ENCODE peak calls at places on chromosomes 16 and 17, in seven cellular contexts. S is hypothalamus; W is activated T-helper 1 cell treated with Interleukin-2 at 50 U/mL for 16 hours; Q is stimulated activated effector memory CD8-positive, alpha-beta T cell treated with anti-CD3 and anti-CD28 coated beads, Interleukin-12 subunit alpha, Interleukin-12 subunit beta, amount 100 ng/mL, for 72 hours; X is K562; E is amygdala; B is stimulated activated CD4-positive, alpha-beta T cell treated with anti-CD3 and anti-CD28 coated beads, Interleukin-15, amount 100 ng/mL, for 48 hours. U is an unnamed sample.

GRCh38 chr17:4143563-4144410 is 790 bp downstream of the CYB5D2 start:
- DNase-seq in X (peak; percentile 92), W (peak; percentile 87), S (peak; percentile 73), B (peak; percentile 83), Q (peak; percentile 78), E (peak; percentile 87), U (peak; percentile 89)

GRCh38 chr17:77326636-77327035 is 185.9 kb downstream of the SEC14L1 start:
- DNase-seq in X (no peak), B (no peak), E (no peak), Q (no peak), S (no peak), W (no peak), U (no peak)

GRCh38 chr17:73610331-73610911 is 33.8 kb downstream of the SDK2 start:
- DNase-seq in Q (no peak), E (no peak), B (no peak), X (no peak), W (no peak), S (no peak), U (no peak)

GRCh38 chr16:47309581-47310312 is 151.1 kb downstream of the ITFG1 start:
- DNase-seq in Q (no peak), W (no peak), E (no peak), X (no peak), S (no peak), B (no peak), U (no peak)

GRCh38 chr17:72253597-72253996 is 132.8 kb downstream of the SOX9 start:
- DNase-seq in B (no peak), Q (no peak), W (no peak), E (no peak), X (no peak), S (no peak), U (no peak)

GRCh38 chr16:76071690-76072089 is 205.5 kb upstream of the CNTNAP4 start:
- DNase-seq in Q (no peak), W (no peak), X (no peak), E (no peak), S (no peak), B (no peak), U (no peak)

GRCh38 chr16:66649636-66650205 is 45.2 kb downstream of the CMTM3 start:
- DNase-seq in Q (no peak), S (no peak), W (no peak), E (no peak), B (no peak), X (no peak), U (no peak)

GRCh38 chr17:29622337-29623282 is at the start of gene CORO6:
- DNase-seq in W (peak; percentile 55), S (peak; percentile 37), E (peak; percentile 53), B (no peak), X (peak; percentile 80), Q (peak; percentile 53), U (peak; percentile 69)

GRCh38 chr17:3914319-3914685 is 2.0 kb downstream of the P2RX1 start:
- DNase-seq in S (no peak), B (no peak), E (no peak), W (no peak), X (no peak), Q (no peak), U (peak; percentile 83)

GRCh38 chr16:28839899-28840298 is 6.2 kb downstream of the TUFM start:
- DNase-seq in E (no peak), W (no peak), S (no peak), X (peak; percentile 24), B (no peak), Q (no peak), U (no peak)

GRCh38 chr16:4664538-4665418 is 28.6 kb upstream of the NUDT16L1 start:
- DNase-seq in W (peak; percentile 47), B (no peak), Q (no peak), S (no peak), X (no peak), E (no peak), U (no peak)

GRCh38 chr16:78817442-78817829 is 718.0 kb downstream of the WWOX start:
- DNase-seq in E (no peak), W (no peak), B (no peak), X (no peak), S (no peak), Q (no peak), U (no peak)

GRCh38 chr16:10206865-10207264 is 24.6 kb upstream of the GRIN2A start:
- DNase-seq in S (no peak), Q (no peak), X (no peak), W (no peak), B (no peak), E (no peak), U (no peak)

GRCh38 chr17:5536831-5537230 is 47.5 kb downstream of the NLRP1 start:
- DNase-seq in S (no peak), W (no peak), Q (no peak), X (no peak), E (no peak), B (no peak), U (no peak)

GRCh38 chr17:28717578-28718316 is at the start of gene RAB34:
- DNase-seq in X (no peak), W (no peak), S (no peak), E (no peak), B (no peak), Q (no peak), U (peak; percentile 17)

U was measured in memory B cell.